ENCODE peak calls at places on chromosomes 11 and 22, in seven cellular contexts. Q, V, D, O, J, L and Y are unnamed samples.

GRCh38 chr11:30741039-30741550 is 154.9 kb upstream of the MPPED2 start:
- DNase-seq in Q (no peak), V (no peak), D (no peak), O (no peak), J (no peak), L (no peak), Y (no peak)

GRCh38 chr11:132888226-132888625 is 644.1 kb downstream of the OPCML start:
- DNase-seq in Q (no peak), V (no peak), D (no peak), O (no peak), J (no peak), L (no peak), Y (no peak)

GRCh38 chr22:23385301-23386244 is 194.5 kb downstream of the IGLL1 start:
- DNase-seq in Q (peak), V (peak), D (peak), O (peak), J (peak), L (peak), Y (peak)

GRCh38 chr22:37931893-37932389 is 21.5 kb downstream of the C22orf23 start:
- DNase-seq in Q (no peak), V (no peak), D (no peak), O (no peak), J (no peak), L (no peak), Y (no peak)

GRCh38 chr11:130600139-130600538 is 151.7 kb downstream of the ADAMTS15 start:
- DNase-seq in Q (no peak), V (no peak), D (peak), O (no peak), J (no peak), L (no peak), Y (no peak)

GRCh38 chr11:120622189-120622912 is 110.8 kb downstream of the GRIK4 start:
- DNase-seq in Q (no peak), V (no peak), D (no peak), O (no peak), J (no peak), L (no peak), Y (peak)

GRCh38 chr11:83037877-83038276 is 33.8 kb downstream of the RAB30 start:
- DNase-seq in Q (no peak), V (no peak), D (peak), O (no peak), J (no peak), L (no peak), Y (no peak)

GRCh38 chr11:33735166-33735425 is 1.1 kb downstream of the CD59 start:
- DNase-seq in Q (no peak), V (no peak), D (no peak), O (no peak), J (no peak), L (no peak), Y (no peak)

GRCh38 chr11:115887316-115887715 is 383.1 kb upstream of the CADM1 start:
- DNase-seq in Q (no peak), V (no peak), D (no peak), O (no peak), J (no peak), L (no peak), Y (no peak)

GRCh38 chr11:35115688-35116030 is 23.3 kb upstream of the CD44 start:
- DNase-seq in Q (no peak), V (no peak), D (no peak), O (no peak), J (no peak), L (no peak), Y (no peak)

GRCh38 chr11:119091083-119091650 is 6.5 kb downstream of the HMBS start:
- DNase-seq in Q (no peak), V (no peak), D (no peak), O (no peak), J (no peak), L (no peak), Y (no peak)

GRCh38 chr11:316031-316701 is 2.3 kb downstream of the IFITM1 start:
- DNase-seq in Q (no peak), V (no peak), D (no peak), O (no peak), J (no peak), L (no peak), Y (no peak)

GRCh38 chr11:59957094-59957493 is 6.7 kb upstream of the OOSP4A start:
- DNase-seq in Q (no peak), V (no peak), D (no peak), O (no peak), J (no peak), L (no peak), Y (no peak)

GRCh38 chr11:36148701-36149100 is 140.5 kb downstream of the COMMD9 start:
- DNase-seq in Q (no peak), V (no peak), D (no peak), O (no peak), J (no peak), L (no peak), Y (no peak)

GRCh38 chr11:19892387-19892786 is 179.8 kb downstream of the NAV2 start:
- DNase-seq in Q (no peak), V (no peak), D (no peak), O (no peak), J (no peak), L (no peak), Y (no peak)

GRCh38 chr11:43261775-43262174 is 50.0 kb upstream of the API5 start:
- DNase-seq in Q (no peak), V (no peak), D (no peak), O (no peak), J (no peak), L (no peak), Y (no peak)

GRCh38 chr11:1532606-1533341 is 39.3 kb downstream of the DUSP8 start:
- DNase-seq in Q (no peak), V (no peak), D (peak), O (no peak), J (no peak), L (no peak), Y (no peak)

GRCh38 chr22:47090591-47091240 is 328.3 kb downstream of the TBC1D22A start:
- DNase-seq in Q (peak), V (no peak), D (peak), O (no peak), J (no peak), L (no peak), Y (no peak)

GRCh38 chr22:18048441-18048898 is 24.1 kb upstream of the MICAL3 start:
- DNase-seq in Q (no peak), V (no peak), D (no peak), O (no peak), J (no peak), L (no peak), Y (no peak)

GRCh38 chr11:3370268-3370870 is 8.6 kb downstream of the ZNF195 start:
- DNase-seq in Q (no peak), V (no peak), D (no peak), O (no peak), J (no peak), L (no peak), Y (no peak)